ENCODE peak calls at places on chromosomes 5 and 9, in ten cellular contexts. T is GDM1; Q is T-helper 2 cell; O is mesothelial cell of epicardium; J is stimulated activated CD8-positive, alpha-beta memory T cell treated with anti-CD3 and anti-CD28 coated beads, Interleukin-12 subunit alpha, Interleukin-12 subunit beta, amount 100 ng/mL, for 1 hour; K is Caco-2; P is AML-193; X is SW480; A is sciatic nerve; R is hypothalamus. U is an unnamed sample.
A peak's percentile ranks its signal among the peaks of the same experiment; 100 is the strongest.

GRCh38 chr5:133330956-133331355 is 279.1 kb downstream of the HSPA4 start:
- DNase-seq in T (no peak), P (no peak), X (no peak), K (no peak), O (no peak), Q (no peak), J (no peak), R (no peak), A (no peak), U (no peak)

GRCh38 chr9:104863180-104863883 is 64.6 kb downstream of the ABCA1 start:
- DNase-seq in O (no peak), K (peak; percentile 62), Q (peak; percentile 58), T (peak; percentile 65), J (peak; percentile 25), P (peak; percentile 62), A (no peak), R (peak; percentile 48), X (peak; percentile 74), U (no peak)

GRCh38 chr5:68423154-68423811 is 207.7 kb downstream of the PIK3R1 start:
- DNase-seq in J (no peak), K (no peak), A (no peak), X (no peak), T (no peak), R (no peak), Q (no peak), P (no peak), O (no peak), U (no peak)

GRCh38 chr5:119370521-119370920 is 14.7 kb downstream of the TNFAIP8 start:
- DNase-seq in Q (no peak), A (no peak), K (no peak), P (no peak), J (no peak), X (no peak), T (no peak), R (no peak), O (no peak), U (no peak)

GRCh38 chr5:78888580-78889187 is 96.4 kb downstream of the ARSB start:
- DNase-seq in A (peak; percentile 73), K (no peak), T (no peak), R (no peak), X (no peak), O (no peak), J (no peak), Q (no peak), P (no peak), U (peak; percentile 76)

GRCh38 chr9:84371737-84372136 is 31.2 kb upstream of the SLC28A3 start:
- DNase-seq in P (peak; percentile 98), Q (no peak), A (no peak), O (no peak), K (no peak), T (no peak), J (no peak), X (no peak), R (no peak), U (no peak)

GRCh38 chr9:130330202-130330601 is 64.6 kb downstream of the HMCN2 start:
- DNase-seq in X (no peak), Q (no peak), O (no peak), T (no peak), R (no peak), K (no peak), A (no peak), J (no peak), P (no peak), U (no peak)

GRCh38 chr5:137091473-137091872 is 407.7 kb downstream of the SPOCK1 start:
- DNase-seq in K (no peak), Q (no peak), J (no peak), R (peak; percentile 42), T (no peak), X (no peak), P (no peak), A (no peak), O (no peak), U (no peak)

GRCh38 chr9:76114144-76114543 is 223.7 kb downstream of the PCSK5 start:
- DNase-seq in J (no peak), P (no peak), T (no peak), K (no peak), O (no peak), Q (no peak), A (no peak), X (no peak), R (no peak), U (no peak)

GRCh38 chr9:131266301-131267229 is 9.7 kb downstream of the FAM78A start:
- DNase-seq in O (no peak), T (no peak), P (no peak), R (no peak), A (no peak), J (no peak), X (no peak), Q (peak; percentile 78), K (no peak), U (no peak)

GRCh38 chr9:90810686-90811085 is 9.1 kb downstream of the SYK start:
- DNase-seq in A (no peak), P (no peak), T (no peak), K (no peak), X (no peak), Q (no peak), O (no peak), R (no peak), J (no peak), U (no peak)

GRCh38 chr9:137444106-137444790 is 3.1 kb upstream of the ENTPD8 start:
- DNase-seq in A (no peak), R (no peak), J (no peak), O (no peak), Q (no peak), T (no peak), X (peak; percentile 57), P (no peak), K (no peak), U (no peak)

U was measured in sigmoid colon.